ENCODE peak calls at places on chromosomes 2 and 18, in nine cellular contexts. Q is HTR-8/SVneo; C is effector CD4-positive, alpha-beta T cell; F is upper lobe of left lung; R is GM10248; B is mesenchymal stem cell; S is GM13976; L is MCF 10A; T is occipital lobe. J is an unnamed sample.

GRCh38 chr2:55167630-55167967 is 64.5 kb downstream of the CLHC1 start:
- DNase-seq in F (no peak), T (no peak), S (no peak), C (no peak), B (no peak), R (no peak), L (no peak), Q (no peak), J (no peak)

GRCh38 chr18:58848685-58849084 is 16.0 kb upstream of the ZNF532 start:
- DNase-seq in L (peak), Q (peak), S (no peak), T (no peak), B (no peak), R (no peak), F (no peak), C (no peak), J (no peak)

GRCh38 chr2:185144159-185144919 is 546.0 kb downstream of the ZNF804A start:
- DNase-seq in Q (no peak), L (no peak), B (no peak), R (no peak), F (no peak), T (no peak), C (no peak), S (no peak), J (no peak)

GRCh38 chr18:11366410-11366809 is 217.0 kb upstream of the PIEZO2 start:
- DNase-seq in T (no peak), R (no peak), C (no peak), Q (peak), S (no peak), B (peak), L (no peak), F (no peak), J (no peak)

GRCh38 chr2:178478442-178479274 is at the start of gene FKBP7:
- DNase-seq in C (peak), L (peak), R (peak), T (peak), S (peak), B (peak), Q (peak), F (peak), J (peak)

GRCh38 chr2:164143183-164143930 is 407.5 kb upstream of the FIGN start:
- DNase-seq in B (no peak), L (no peak), R (no peak), C (no peak), Q (no peak), T (no peak), F (no peak), S (no peak), J (no peak)

GRCh38 chr18:13221821-13222220 is 3.3 kb downstream of the LDLRAD4 start:
- DNase-seq in S (no peak), F (peak), T (no peak), C (no peak), R (no peak), Q (no peak), L (no peak), B (peak), J (no peak)

GRCh38 chr18:9992988-9993845 is 79.4 kb downstream of the VAPA start:
- DNase-seq in F (no peak), R (no peak), Q (no peak), S (no peak), L (no peak), T (no peak), C (no peak), B (no peak), J (no peak)

GRCh38 chr2:13114391-13114790 is 397.7 kb downstream of the TRIB2 start:
- DNase-seq in B (peak), C (no peak), Q (no peak), F (no peak), L (peak), T (no peak), S (no peak), R (no peak), J (no peak)

GRCh38 chr2:137969418-137969765 is 5.1 kb downstream of the HNMT start:
- DNase-seq in F (peak), T (no peak), L (peak), B (peak), C (no peak), S (no peak), R (no peak), Q (peak), J (no peak)

GRCh38 chr2:128786800-128787478 is 468.3 kb upstream of the HS6ST1 start:
- DNase-seq in Q (no peak), S (no peak), L (no peak), F (no peak), B (no peak), C (no peak), T (no peak), R (no peak), J (no peak)

GRCh38 chr2:150491943-150492342 is 4.5 kb upstream of the RND3 start:
- DNase-seq in C (no peak), F (no peak), T (no peak), R (no peak), B (peak), Q (no peak), L (peak), S (no peak), J (no peak)

GRCh38 chr2:43302311-43303051 is 76.1 kb upstream of the ZFP36L2 start:
- DNase-seq in T (no peak), B (no peak), Q (no peak), C (no peak), R (no peak), L (no peak), S (no peak), F (no peak), J (no peak)

GRCh38 chr2:117980783-117981676 is 32.8 kb downstream of the CCDC93 start:
- DNase-seq in L (peak), F (no peak), Q (no peak), B (peak), R (no peak), S (no peak), T (no peak), C (no peak), J (no peak)

GRCh38 chr2:137928547-137929503 is 35.4 kb upstream of the HNMT start:
- DNase-seq in Q (peak), R (no peak), B (peak), F (no peak), S (no peak), L (no peak), T (no peak), C (no peak), J (no peak)

GRCh38 chr2:216780843-216781242 is 79.0 kb downstream of the TNP1 start:
- DNase-seq in F (no peak), T (no peak), S (no peak), R (no peak), B (no peak), L (no peak), C (no peak), Q (no peak), J (no peak)

GRCh38 chr2:166516712-166517303 is 22.8 kb upstream of the SCN7A start:
- DNase-seq in T (no peak), S (no peak), F (no peak), B (peak), C (no peak), R (no peak), Q (no peak), L (peak), J (peak)